ENCODE peak calls at places on chromosomes 11 and 22, in seven cellular contexts. I is A549, A is Peyer's patch, P is HepG2, M is testis, K is heart left ventricle, W is sigmoid colon. C is an unnamed sample.

GRCh38 chr11:506950-507726 is at the start of gene RNH1:
- DNase-seq in A (peak; percentile 99), K (peak; percentile 99), W (peak; percentile 99), M (peak; percentile 99), P (peak; percentile 70), I (peak; percentile 97), C (peak; percentile 97)

GRCh38 chr22:24601217-24602104 is 1.5 kb upstream of the GGT1 start:
- DNase-seq in P (peak; percentile 66), I (peak; percentile 58), A (peak; percentile 92), W (no peak), M (peak; percentile 90), K (peak; percentile 87), C (peak; percentile 94)

GRCh38 chr11:46332568-46333128 is 14.6 kb upstream of the DGKZ start:
- DNase-seq in A (no peak), K (no peak), I (no peak), W (no peak), P (no peak), M (no peak), C (no peak)

GRCh38 chr11:129374081-129374992 is 1.3 kb upstream of the BARX2 start:
- DNase-seq in A (no peak), M (no peak), K (no peak), P (no peak), I (peak; percentile 1), W (no peak), C (no peak)

GRCh38 chr11:92782806-92783205 is 186.6 kb upstream of the MTNR1B start:
- DNase-seq in I (no peak), K (no peak), P (no peak), W (no peak), A (no peak), M (no peak), C (no peak)

GRCh38 chr11:113001709-113002108 is 40.5 kb downstream of the NCAM1 start:
- DNase-seq in W (no peak), K (no peak), M (no peak), P (no peak), A (no peak), I (no peak), C (peak; percentile 32)

GRCh38 chr11:77377734-77378133 is 76.2 kb upstream of the GDPD4 start:
- DNase-seq in W (no peak), M (no peak), I (no peak), P (no peak), A (no peak), K (no peak), C (no peak)

GRCh38 chr11:47152953-47153950 is 23.4 kb downstream of the ARFGAP2 start:
- DNase-seq in K (peak; percentile 81), M (peak; percentile 89), W (peak; percentile 89), A (peak; percentile 88), P (peak; percentile 63), I (peak; percentile 77), C (peak; percentile 75)

GRCh38 chr22:24101966-24102365 is 79.3 kb upstream of the SUSD2 start:
- DNase-seq in A (peak; percentile 33), M (no peak), W (no peak), K (peak; percentile 81), P (no peak), I (no peak), C (no peak)

GRCh38 chr11:75668508-75669297 is at the start of gene MAP6:
- DNase-seq in K (peak; percentile 41), P (no peak), W (no peak), M (peak; percentile 24), A (no peak), I (peak; percentile 21), C (peak; percentile 27)
- H3K4me3 ChIP-seq in K (peak within 1 kb of the TSS; percentile 67), P (peak within 1 kb of the TSS; percentile 71), W (peak within 1 kb of the TSS; percentile 68), M (peak within 1 kb of the TSS; percentile 62), A (peak within 1 kb of the TSS; percentile 57), I (peak within 1 kb of the TSS; percentile 63), C (peak within 1 kb of the TSS; percentile 49)

GRCh38 chr11:134542401-134543143 is 130.5 kb upstream of the B3GAT1 start:
- DNase-seq in I (no peak), P (no peak), W (peak; percentile 53), A (no peak), M (peak; percentile 9), K (no peak), C (no peak)
- H3K27ac ChIP-seq in I (no peak overlapping the region), P (no peak overlapping the region), W (no peak overlapping the region), A (no peak overlapping the region), M (no peak overlapping the region), K (no peak overlapping the region), C (no peak overlapping the region)

DNA sequence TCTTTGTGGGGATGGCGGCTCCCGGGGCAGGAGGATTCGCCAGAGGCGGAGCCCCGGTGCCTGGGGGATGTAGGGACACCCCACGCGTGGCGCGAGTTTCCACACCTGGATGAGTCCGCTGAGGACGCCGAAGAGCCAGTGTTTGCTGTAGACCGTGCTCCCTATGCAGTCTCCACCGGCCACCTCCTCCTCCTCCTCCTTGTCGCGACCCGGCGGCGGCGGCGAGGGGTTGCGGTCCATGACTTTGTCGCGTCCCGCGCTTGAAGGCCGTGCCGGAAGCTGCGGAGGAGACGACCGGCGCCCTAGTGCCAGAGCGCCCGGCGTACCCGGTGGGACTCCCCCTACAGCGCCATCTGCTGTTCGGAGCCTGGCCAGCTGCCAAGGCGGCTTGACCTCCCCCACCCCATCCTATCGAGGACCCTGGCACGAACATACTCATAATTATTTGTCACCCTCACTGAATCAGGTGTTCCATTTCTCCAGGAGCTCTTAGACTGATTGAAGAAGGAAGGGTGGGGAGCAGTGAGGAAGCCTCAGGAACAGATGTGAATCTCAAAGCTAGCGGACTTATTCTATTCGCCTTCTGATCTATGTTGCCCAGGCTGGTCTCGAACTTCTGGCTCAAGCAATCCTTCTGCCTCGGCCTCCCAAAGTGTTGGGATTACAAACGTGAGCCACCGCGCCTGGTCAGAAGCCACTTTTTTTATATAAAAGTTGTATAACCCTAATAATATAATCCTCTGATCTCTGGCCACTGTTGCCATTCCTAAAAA is at the start of gene SAAL1:
- DNase-seq in A (peak; percentile 93), P (peak; percentile 73), M (peak; percentile 93), I (peak; percentile 88), K (peak; percentile 91), W (peak; percentile 89), C (peak; percentile 87)
- TF ChIP-seq POLR2A in A (peak; percentile 17), P (peak; percentile 88), M (no peak), I (peak; percentile 87), K (no peak), W (peak; percentile 43), C (no peak)

GRCh38 chr11:105612766-105613165 is 2.9 kb downstream of the GRIA4 start:
- DNase-seq in W (no peak), K (no peak), M (no peak), A (no peak), I (no peak), P (no peak), C (no peak)
- H3K4me3 ChIP-seq in W (peak overlapping the region; percentile 7), K (no peak overlapping the region), M (no peak overlapping the region), A (peak overlapping the region; percentile 50), I (no peak overlapping the region), P (no peak overlapping the region), C (no peak overlapping the region)

GRCh38 chr22:35310556-35311550 is 11.2 kb downstream of the TOM1 start:
- DNase-seq in P (peak; percentile 68), I (no peak), M (no peak), W (no peak), K (no peak), A (peak; percentile 59), C (no peak)

GRCh38 chr22:35312198-35313059 is 12.7 kb downstream of the TOM1 start:
- DNase-seq in W (peak; percentile 52), A (peak; percentile 85), P (peak; percentile 90), M (no peak), K (peak; percentile 57), I (no peak), C (peak; percentile 32)

GRCh38 chr22:35313311-35314121 is 13.8 kb downstream of the TOM1 start:
- DNase-seq in W (peak; percentile 67), K (peak; percentile 81), M (no peak), P (peak; percentile 70), I (peak; percentile 53), A (peak; percentile 47), C (peak; percentile 74)

GRCh38 chr22:35314161-35314942 is 14.7 kb downstream of the TOM1 start:
- DNase-seq in P (no peak), A (peak; percentile 65), W (peak; percentile 64), M (no peak), I (no peak), K (peak; percentile 56), C (peak; percentile 13)

GRCh38 chr22:35311551-35311999 is 11.9 kb downstream of the TOM1 start:
- DNase-seq in K (peak; percentile 9), A (peak; percentile 27), I (no peak), M (no peak), P (no peak), W (no peak), C (no peak)
- H3K27ac ChIP-seq in K (peak overlapping the region; percentile 87), A (peak overlapping the region; percentile 87), I (peak overlapping the region; percentile 62), M (no peak overlapping the region), P (peak overlapping the region; percentile 82), W (no peak overlapping the region), C (peak overlapping the region; percentile 7)

C was measured in thyroid gland.